ENCODE peak calls at places on chromosomes 2 and 18, in six cellular contexts. K is A673; M is AG10803; B is gastrocnemius medialis; A is transverse colon; F is CD8-positive, alpha-beta memory T cell. R is an unnamed sample.

GRCh38 chr2:181036848-181037603 is 56.6 kb downstream of the UBE2E3 start:
- DNase-seq in K (no peak), B (no peak), A (no peak), F (no peak), M (peak), R (no peak)

GRCh38 chr18:10074122-10074521 is 160.3 kb downstream of the VAPA start:
- DNase-seq in M (peak), B (no peak), A (no peak), F (no peak), K (no peak), R (no peak)

GRCh38 chr2:239399404-239399999 is 1.3 kb downstream of the HDAC4 start:
- DNase-seq in B (no peak), M (peak), K (peak), A (peak), F (peak), R (no peak)

GRCh38 chr18:73739098-73739497 is 408.5 kb downstream of the FBXO15 start:
- DNase-seq in K (no peak), M (no peak), B (no peak), A (no peak), F (no peak), R (no peak)

GRCh38 chr2:108266218-108266617 is 22.5 kb upstream of the SULT1C2 start:
- DNase-seq in A (no peak), M (no peak), K (no peak), F (no peak), B (no peak), R (no peak)

GRCh38 chr18:33804258-33804657 is 226.2 kb downstream of the ASXL3 start:
- DNase-seq in K (peak), M (peak), B (no peak), F (no peak), A (no peak), R (no peak)

GRCh38 chr2:8307779-8308178 is 374.1 kb upstream of the ID2 start:
- DNase-seq in A (no peak), M (no peak), B (no peak), K (no peak), F (no peak), R (no peak)

GRCh38 chr2:140376686-140377085 is 1596.5 kb upstream of the NXPH2 start:
- DNase-seq in M (no peak), A (no peak), F (no peak), B (no peak), K (no peak), R (no peak)

GRCh38 chr2:177239934-177240600 is 24.5 kb downstream of the NFE2L2 start:
- DNase-seq in K (peak), A (peak), B (no peak), M (peak), F (no peak), R (no peak)

GRCh38 chr2:11809586-11810236 is 63.3 kb downstream of the LPIN1 start:
- DNase-seq in B (no peak), K (no peak), M (no peak), A (no peak), F (no peak), R (no peak)

GRCh38 chr2:191312662-191313061 is 67.5 kb downstream of the MYO1B start:
- DNase-seq in F (no peak), B (no peak), K (no peak), A (no peak), M (no peak), R (no peak)

GRCh38 chr2:218273908-218274249 is 3.6 kb downstream of the PNKD start:
- DNase-seq in A (peak), M (no peak), F (no peak), B (no peak), K (no peak), R (no peak)

GRCh38 chr2:34729845-34730244 is 1130.7 kb upstream of the FAM98A start:
- DNase-seq in A (no peak), K (no peak), F (no peak), M (no peak), B (no peak), R (no peak)

GRCh38 chr2:215236131-215236530 is 75.7 kb upstream of the ATIC start:
- DNase-seq in B (no peak), M (no peak), F (no peak), A (no peak), K (no peak), R (no peak)

GRCh38 chr2:157307021-157307420 is 18.6 kb downstream of the ERMN start:
- DNase-seq in F (no peak), A (no peak), B (no peak), K (peak), M (peak), R (no peak)

GRCh38 chr2:133591164-133591563 is 22.9 kb upstream of the NCKAP5 start:
- DNase-seq in F (no peak), K (peak), A (peak), M (peak), B (peak), R (no peak)

GRCh38 chr2:106956416-106956815 is 70.4 kb upstream of the ST6GAL2 start:
- DNase-seq in F (no peak), B (no peak), M (no peak), A (no peak), K (no peak), R (no peak)

GRCh38 chr2:45120546-45120945 is 111.3 kb upstream of the SIX2 start:
- DNase-seq in B (no peak), F (no peak), M (peak), A (no peak), K (no peak), R (no peak)

GRCh38 chr2:140986456-140986855 is 1144.4 kb downstream of the LRP1B start:
- DNase-seq in F (no peak), A (no peak), B (no peak), M (no peak), K (no peak), R (no peak)

GRCh38 chr2:238857929-238858328 is 10.0 kb downstream of the TWIST2 start:
- DNase-seq in F (no peak), B (no peak), M (no peak), K (no peak), A (no peak), R (no peak)

GRCh38 chr2:201618744-201619654 is 24.3 kb downstream of the TMEM237 start:
- DNase-seq in F (no peak), K (peak), M (peak), B (peak), A (peak), R (no peak)

GRCh38 chr2:105739408-105739807 is 5.3 kb upstream of the NCK2 start:
- DNase-seq in A (no peak), M (no peak), K (peak), F (no peak), B (no peak), R (no peak)

DNA sequence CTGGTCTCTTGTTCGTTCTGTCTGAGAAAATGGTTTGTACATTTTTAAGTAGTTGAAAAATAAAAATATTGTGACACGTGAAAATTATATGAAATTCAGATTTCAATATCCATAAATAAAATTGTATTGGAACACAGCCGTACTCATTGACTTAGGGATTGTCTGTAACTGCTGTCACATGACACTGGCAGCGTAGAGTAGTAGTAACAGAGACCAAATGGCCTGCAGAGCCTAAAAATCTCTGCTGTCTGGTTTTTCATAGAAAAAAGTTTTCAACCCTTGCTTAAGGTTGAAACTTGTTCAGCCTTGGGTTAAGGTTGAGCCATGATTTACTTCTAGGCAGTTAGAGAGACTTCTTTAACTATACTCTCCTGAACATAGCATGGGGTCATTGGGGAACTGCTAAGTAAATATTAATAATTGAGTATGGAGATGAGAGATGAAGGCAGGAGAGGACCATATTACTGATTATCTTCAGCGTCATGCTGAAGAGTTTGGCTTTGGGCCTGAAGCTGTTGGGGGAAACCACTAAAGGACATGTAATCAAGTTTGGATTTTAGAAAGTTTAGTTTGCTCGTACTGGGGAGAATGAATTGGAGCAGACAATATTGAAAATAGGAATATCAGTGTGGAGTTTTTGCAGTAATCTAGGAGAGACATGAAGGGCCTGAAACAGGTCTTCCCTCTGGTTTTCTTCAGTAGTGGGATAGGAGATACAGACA is 16.2 kb downstream of the EML4 start:
- DNase-seq in F (no peak), M (no peak), B (no peak), K (no peak), A (no peak), R (no peak)
- H3K4me3 ChIP-seq in F (no peak), M (no peak), B (no peak), K (no peak), A (no peak), R (no peak)

GRCh38 chr2:150484461-150484931 is 3.0 kb downstream of the RND3 start:
- DNase-seq in A (no peak), K (no peak), F (no peak), M (peak), B (no peak), R (no peak)

GRCh38 chr2:150487537-150488429 is at the start of gene RND3:
- DNase-seq in K (peak), F (no peak), A (peak), M (peak), B (peak), R (no peak)

GRCh38 chr2:150485114-150485870 is 2.2 kb downstream of the RND3 start:
- DNase-seq in K (peak), A (peak), F (no peak), B (peak), M (peak), R (no peak)

GRCh38 chr2:150486539-150487484 is 655 bp downstream of the RND3 start:
- DNase-seq in F (no peak), A (peak), B (peak), K (peak), M (no peak), R (no peak)

DNA sequence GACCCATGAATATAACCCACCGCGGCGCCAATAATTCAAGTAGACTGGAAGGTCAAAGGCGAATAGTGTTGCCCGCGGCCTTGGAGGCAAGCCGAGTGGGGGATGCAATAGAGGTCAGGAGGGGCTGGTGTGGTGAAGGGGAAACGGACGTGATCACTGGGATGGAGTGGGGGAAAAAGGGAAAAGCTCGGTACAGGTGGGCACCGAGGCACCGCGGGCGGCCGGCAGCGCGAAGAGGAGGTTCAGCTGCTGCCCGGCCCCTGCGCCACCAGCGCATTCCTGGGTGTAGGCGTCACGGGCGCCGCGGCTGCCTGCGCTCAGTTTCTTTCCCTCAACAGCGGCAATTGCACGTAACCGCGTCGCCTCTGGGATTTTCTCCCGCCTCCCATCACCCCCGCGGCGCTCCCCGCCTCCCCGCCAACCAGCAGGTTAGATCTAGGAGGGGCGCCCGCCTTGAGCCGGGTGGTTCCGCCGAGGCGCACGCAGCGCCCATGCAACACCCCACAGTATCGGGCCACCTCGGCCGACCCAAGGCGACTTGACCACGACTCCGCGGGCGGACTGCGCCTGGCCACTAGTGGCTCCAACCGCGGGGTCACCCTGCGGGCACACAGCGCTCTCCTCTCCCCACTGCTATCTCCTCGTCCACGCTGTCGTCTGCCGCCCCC is 1.5 kb downstream of the RND3 start:
- DNase-seq in A (peak), M (peak), B (peak), K (peak), F (no peak), R (no peak)
- H3K4me3 ChIP-seq in A (peak), M (peak), B (peak), K (peak), F (no peak), R (no peak)

DNA sequence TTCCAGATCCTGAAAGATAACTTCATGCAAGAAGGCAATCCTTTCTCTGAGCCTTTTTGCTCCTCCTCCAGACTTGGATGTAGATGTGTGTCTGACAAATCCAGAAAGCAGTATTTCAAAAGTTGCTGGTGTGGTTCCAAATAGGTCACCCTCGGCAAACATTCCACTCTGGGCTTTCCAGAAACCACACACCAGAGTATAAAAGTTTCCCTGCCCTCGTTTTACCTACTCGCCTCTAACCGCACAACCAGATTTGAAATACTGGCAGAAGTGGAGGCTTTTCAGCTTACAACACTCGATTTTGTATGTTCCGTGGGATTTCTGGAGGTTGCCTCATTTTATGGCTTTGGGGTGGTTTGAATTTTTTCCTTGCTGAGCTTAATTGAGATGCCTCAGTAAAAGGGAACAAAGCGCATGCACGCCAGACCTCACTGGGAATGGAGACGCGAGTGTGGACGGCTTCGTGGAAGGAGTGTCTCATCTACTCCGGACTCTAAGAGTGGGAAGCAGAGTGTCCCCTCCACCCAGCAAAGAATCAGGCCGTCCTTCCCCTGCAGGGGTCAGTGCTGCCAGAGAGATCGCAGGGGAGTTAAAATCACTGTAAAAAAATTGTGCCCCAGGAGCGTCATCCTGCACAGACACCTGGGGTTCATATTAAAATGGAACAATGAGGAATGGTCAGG is 44.0 kb upstream of the RPL31 start:
- DNase-seq in K (no peak), B (peak), A (no peak), M (peak), F (no peak), R (no peak)
- H3K4me3 ChIP-seq in K (no peak), B (no peak), A (no peak), M (no peak), F (no peak), R (no peak)

GRCh38 chr2:127658146-127658545 is 12.2 kb downstream of the GPR17 start:
- DNase-seq in M (no peak), K (no peak), A (no peak), F (peak), B (no peak), R (no peak)
- H3K4me3 ChIP-seq in M (no peak), K (no peak), A (no peak), F (no peak), B (no peak), R (no peak)

GRCh38 chr18:5987217-5987616 is 91.9 kb upstream of the TMEM200C start:
- DNase-seq in B (no peak), A (no peak), M (no peak), K (no peak), F (no peak), R (no peak)

GRCh38 chr18:5995626-5996025 is 100.3 kb upstream of the TMEM200C start:
- DNase-seq in F (no peak), A (no peak), K (no peak), B (no peak), M (no peak), R (no peak)

GRCh38 chr18:5997361-5997760 is 102.0 kb upstream of the TMEM200C start:
- DNase-seq in B (no peak), F (no peak), M (no peak), A (no peak), K (no peak), R (no peak)

GRCh38 chr18:5993938-5994337 is 98.6 kb upstream of the TMEM200C start:
- DNase-seq in M (no peak), A (no peak), F (no peak), K (no peak), B (no peak), R (no peak)

DNA sequence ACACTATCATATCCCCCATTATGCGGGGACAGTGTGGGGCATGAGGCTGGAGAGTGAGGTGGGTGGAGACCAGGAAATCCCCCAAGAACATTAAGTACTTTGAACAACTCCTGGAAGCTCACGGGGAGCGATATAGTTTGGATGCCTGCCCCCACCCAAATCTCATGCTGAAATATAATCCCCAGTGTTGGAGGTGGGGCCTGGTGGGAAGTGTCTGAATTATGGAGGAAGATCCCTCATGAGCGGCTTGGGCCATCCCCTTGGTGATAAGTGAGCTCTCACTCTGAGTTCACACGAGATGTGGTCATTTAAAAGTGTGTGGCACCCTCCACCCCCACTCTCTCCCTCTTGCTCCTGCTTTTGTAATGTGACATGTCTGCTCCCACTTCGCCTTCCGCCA is 97.1 kb upstream of the TMEM200C start:
- DNase-seq in F (no peak), K (no peak), A (no peak), M (no peak), B (no peak), R (no peak)
- H3K4me3 ChIP-seq in F (no peak), K (no peak), A (no peak), M (no peak), B (no peak), R (no peak)

R was measured in CD8-positive, alpha-beta T cell.